ENCODE peak calls at places on chromosomes 3 and 15, in ten cellular contexts. T is heart left ventricle, C is H54, J is transverse colon, I is HCT116, P is A549, A is body of pancreas, S is ovary, R is prostate gland, E is uterus. U is an unnamed sample.

GRCh38 chr3:120506076-120506827 is 55.5 kb upstream of the FSTL1 start:
- DNase-seq in T (no peak), C (no peak), J (no peak), I (no peak), P (no peak), A (no peak), S (no peak), R (no peak), E (no peak), U (no peak)

GRCh38 chr3:149547413-149547812 is 72.9 kb downstream of the TM4SF4 start:
- DNase-seq in T (no peak), C (no peak), J (peak; percentile 57), I (no peak), P (no peak), A (peak; percentile 32), S (peak; percentile 94), R (no peak), E (peak; percentile 92), U (no peak)

GRCh38 chr3:142844339-142844977 is 44.4 kb downstream of the PCOLCE2 start:
- DNase-seq in T (no peak), C (no peak), J (no peak), I (peak; percentile 48), P (peak; percentile 60), A (no peak), S (no peak), R (no peak), E (no peak), U (peak; percentile 62)

GRCh38 chr15:73770049-73770448 is 16.9 kb upstream of the INSYN1 start:
- DNase-seq in T (no peak), C (no peak), J (no peak), I (no peak), P (no peak), A (no peak), S (no peak), R (no peak), E (no peak), U (no peak)

GRCh38 chr3:46423588-46423987 is 16.5 kb downstream of the CCRL2 start:
- DNase-seq in T (no peak), C (no peak), J (no peak), I (no peak), P (no peak), A (no peak), S (no peak), R (no peak), E (no peak), U (peak; percentile 45)

GRCh38 chr15:98221144-98221543 is 260.6 kb downstream of the ARRDC4 start:
- DNase-seq in T (no peak), C (no peak), J (no peak), I (no peak), P (no peak), A (no peak), S (no peak), R (no peak), E (no peak), U (no peak)

GRCh38 chr15:25056484-25057429 is 102.0 kb downstream of the SNRPN start:
- DNase-seq in T (no peak), C (no peak), J (no peak), I (no peak), P (no peak), A (no peak), S (no peak), R (no peak), E (peak; percentile 11), U (peak; percentile 2)

GRCh38 chr15:100973351-100974034 is 54.3 kb downstream of the LRRK1 start:
- DNase-seq in T (peak; percentile 49), C (no peak), J (no peak), I (no peak), P (no peak), A (no peak), S (no peak), R (no peak), E (no peak), U (no peak)

DNA sequence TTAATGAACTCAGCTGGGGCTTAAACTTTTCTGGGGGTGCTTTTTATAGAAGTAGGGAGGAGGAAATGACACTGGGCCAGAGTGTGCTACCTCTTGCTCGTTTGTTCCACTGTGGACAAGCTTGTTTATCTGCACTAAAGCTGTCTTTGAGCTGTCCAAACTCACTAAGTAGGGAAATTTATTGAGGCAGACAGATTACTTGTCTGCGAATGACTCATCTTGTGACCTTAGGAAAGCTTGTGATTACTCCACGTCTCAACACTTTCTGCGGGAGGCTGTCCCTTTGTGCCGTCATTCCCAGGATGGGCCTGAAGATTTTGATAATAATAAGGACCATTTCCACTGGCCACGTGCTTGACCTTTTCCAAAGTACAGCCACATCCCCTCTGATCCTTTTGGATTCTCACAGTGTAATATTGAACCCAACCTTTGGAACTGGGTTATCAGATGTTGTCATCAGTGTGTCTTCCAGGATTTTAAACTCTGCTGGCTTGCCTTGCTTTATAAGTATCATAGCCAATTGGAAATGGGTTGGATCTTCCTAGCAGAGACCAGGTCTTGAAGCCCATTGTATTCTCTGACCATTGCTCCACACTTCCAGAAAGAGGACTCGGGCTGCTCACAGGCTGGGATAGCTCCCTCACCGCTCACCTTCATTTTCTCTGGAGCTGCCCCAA is 84.7 kb downstream of the AGBL1 start:
- DNase-seq in T (no peak), C (no peak), J (no peak), I (no peak), P (no peak), A (no peak), S (no peak), R (no peak), E (peak; percentile 66), U (no peak)
- TF ChIP-seq POLR2A in T (no peak), C (no peak), J (no peak), I (no peak), P (no peak), A (no peak), S (no peak), R (no peak), E (no peak), U (no peak)

GRCh38 chr3:113695818-113696645 is at the start of gene USF3:
- DNase-seq in T (peak; percentile 88), C (peak; percentile 75), J (peak; percentile 83), I (peak; percentile 23), P (peak; percentile 79), A (peak; percentile 78), S (peak; percentile 85), R (peak; percentile 76), E (peak; percentile 76), U (peak; percentile 85)
- TF ChIP-seq POLR2A in T (no peak), C (peak; percentile 49), J (peak; percentile 69), I (no peak), P (peak; percentile 72), A (peak; percentile 74), S (peak; percentile 13), R (peak; percentile 32), E (peak; percentile 59), U (peak; percentile 74)

GRCh38 chr15:72200395-72201237 is 3.0 kb upstream of the GRAMD2A start:
- DNase-seq in T (no peak), C (no peak), J (no peak), I (no peak), P (no peak), A (no peak), S (no peak), R (no peak), E (no peak), U (no peak)

GRCh38 chr15:72202801-72203506 is 5.4 kb upstream of the GRAMD2A start:
- DNase-seq in T (no peak), C (no peak), J (no peak), I (no peak), P (no peak), A (no peak), S (no peak), R (no peak), E (no peak), U (no peak)

GRCh38 chr15:72199721-72200212 is 2.2 kb upstream of the GRAMD2A start:
- DNase-seq in T (peak; percentile 75), C (peak; percentile 67), J (peak; percentile 88), I (peak; percentile 65), P (peak; percentile 93), A (peak; percentile 81), S (peak; percentile 72), R (peak; percentile 87), E (peak; percentile 73), U (peak; percentile 76)

GRCh38 chr15:72202302-72202701 is 4.7 kb upstream of the GRAMD2A start:
- DNase-seq in T (no peak), C (no peak), J (no peak), I (no peak), P (no peak), A (no peak), S (no peak), R (no peak), E (no peak), U (no peak)

DNA sequence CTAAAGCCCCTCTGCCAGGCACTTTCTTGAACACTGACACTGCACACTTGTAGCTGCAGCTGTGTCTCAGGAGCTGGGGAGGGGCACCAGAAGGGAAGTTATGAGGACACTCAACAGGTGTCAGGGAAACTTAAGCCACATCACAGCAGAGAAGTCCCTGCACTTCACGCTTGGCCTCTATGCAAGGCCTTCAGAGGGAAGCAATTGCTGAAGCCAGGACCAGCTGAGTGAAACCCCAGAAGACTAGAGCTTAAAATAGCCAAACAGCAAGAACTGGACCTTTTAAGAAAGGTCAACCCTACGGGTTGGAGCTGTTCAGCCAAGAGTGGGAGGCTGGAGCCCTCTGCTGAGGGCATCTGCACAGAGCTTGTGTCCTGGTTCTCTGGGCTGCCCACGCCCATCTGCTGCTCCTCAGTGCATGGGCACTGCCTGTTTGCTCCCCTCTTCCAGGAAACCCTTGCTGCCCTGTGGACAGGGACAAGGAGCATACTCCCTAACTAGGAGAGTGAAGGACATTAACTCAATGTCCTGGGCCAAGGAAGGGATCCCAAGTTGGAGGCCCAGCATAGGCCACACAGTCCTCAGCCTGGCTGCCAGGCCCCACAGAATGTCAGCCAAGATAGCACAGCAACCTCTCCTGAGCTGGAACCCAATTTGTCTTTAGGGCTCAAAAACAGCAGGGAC is 3.9 kb upstream of the GRAMD2A start:
- DNase-seq in T (no peak), C (no peak), J (no peak), I (no peak), P (no peak), A (no peak), S (no peak), R (no peak), E (no peak), U (no peak)
- TF ChIP-seq POLR2A in T (no peak), C (no peak), J (no peak), I (no peak), P (no peak), A (no peak), S (no peak), R (no peak), E (no peak), U (no peak)

GRCh38 chr3:177385831-177386301 is 188.6 kb upstream of the TBL1XR1 start:
- DNase-seq in T (no peak), C (no peak), J (no peak), I (no peak), P (no peak), A (no peak), S (no peak), R (no peak), E (no peak), U (no peak)

GRCh38 chr3:177381070-177381469 is 183.8 kb upstream of the TBL1XR1 start:
- DNase-seq in T (no peak), C (no peak), J (no peak), I (no peak), P (no peak), A (no peak), S (no peak), R (no peak), E (no peak), U (no peak)

GRCh38 chr3:177385186-177385585 is 187.9 kb upstream of the TBL1XR1 start:
- DNase-seq in T (no peak), C (no peak), J (no peak), I (no peak), P (no peak), A (no peak), S (no peak), R (no peak), E (no peak), U (no peak)

GRCh38 chr3:177379045-177379444 is 181.8 kb upstream of the TBL1XR1 start:
- DNase-seq in T (no peak), C (no peak), J (no peak), I (no peak), P (no peak), A (no peak), S (no peak), R (no peak), E (no peak), U (peak; percentile 14)

DNA sequence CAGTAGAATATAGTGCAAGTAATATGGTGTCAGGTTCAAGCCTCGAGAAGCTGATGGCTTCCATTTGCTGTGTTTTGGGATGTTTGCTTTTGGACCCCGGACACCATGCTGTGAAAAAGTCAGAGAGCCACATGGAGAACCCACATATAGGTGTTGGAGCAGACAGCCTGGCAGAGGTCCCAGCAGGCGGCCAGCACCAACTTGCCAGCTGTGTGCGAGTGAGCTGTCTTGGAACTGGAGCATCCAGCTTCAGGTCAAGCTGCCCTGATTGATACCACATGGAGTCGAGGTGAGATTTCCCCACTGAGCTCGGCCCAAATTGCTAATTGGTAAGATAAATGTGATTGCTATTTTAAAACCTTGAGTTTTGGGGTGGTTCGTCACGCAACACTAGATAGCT is 185.7 kb upstream of the TBL1XR1 start:
- DNase-seq in T (no peak), C (no peak), J (no peak), I (no peak), P (no peak), A (no peak), S (no peak), R (peak; percentile 54), E (no peak), U (no peak)
- TF ChIP-seq POLR2A in T (no peak), C (no peak), J (no peak), I (no peak), P (no peak), A (no peak), S (no peak), R (no peak), E (no peak), U (no peak)

U was measured in NB4.